ENCODE peak calls at places on chromosome 15, in eight cellular contexts. One of them, this sample, is unnamed.

GRCh38 chr15:68484696-68485400 is 52.9 kb upstream of the ITGA11 start:
- DNase-seq in endodermal cell: peak; percentile 39
- DNase-seq in endothelial cell of umbilical vein: no peak
- DNase-seq in mesendoderm: no peak
- DNase-seq in tibial nerve: no peak
- DNase-seq in adrenal gland: no peak
- DNase-seq in effector memory CD4-positive, alpha-beta T cell: no peak
- DNase-seq in SK-N-SH: no peak
- DNase-seq in this sample: no peak

GRCh38 chr15:69607101-69607500 is 154.5 kb downstream of the RPLP1 start:
- DNase-seq in endodermal cell: peak; percentile 65
- DNase-seq in endothelial cell of umbilical vein: no peak
- DNase-seq in mesendoderm: peak; percentile 80
- DNase-seq in tibial nerve: no peak
- DNase-seq in adrenal gland: no peak
- DNase-seq in effector memory CD4-positive, alpha-beta T cell: no peak
- DNase-seq in SK-N-SH: no peak
- DNase-seq in this sample: no peak

GRCh38 chr15:77580991-77581682 is 51.6 kb downstream of the LINGO1 start:
- DNase-seq in endodermal cell: no peak
- DNase-seq in endothelial cell of umbilical vein: no peak
- DNase-seq in mesendoderm: no peak
- DNase-seq in tibial nerve: no peak
- DNase-seq in adrenal gland: no peak
- DNase-seq in effector memory CD4-positive, alpha-beta T cell: no peak
- DNase-seq in SK-N-SH: no peak
- DNase-seq in this sample: no peak

GRCh38 chr15:73936181-73936580 is 9.9 kb downstream of the LOXL1 start:
- DNase-seq in endodermal cell: no peak
- DNase-seq in endothelial cell of umbilical vein: no peak
- DNase-seq in mesendoderm: no peak
- DNase-seq in tibial nerve: no peak
- DNase-seq in adrenal gland: no peak
- DNase-seq in effector memory CD4-positive, alpha-beta T cell: no peak
- DNase-seq in SK-N-SH: peak; percentile 70
- DNase-seq in this sample: no peak

GRCh38 chr15:50767332-50767861 is 1.9 kb upstream of the SPPL2A start:
- DNase-seq in endodermal cell: no peak
- DNase-seq in endothelial cell of umbilical vein: no peak
- DNase-seq in mesendoderm: no peak
- DNase-seq in tibial nerve: no peak
- DNase-seq in adrenal gland: peak; percentile 57
- DNase-seq in effector memory CD4-positive, alpha-beta T cell: no peak
- DNase-seq in SK-N-SH: no peak
- DNase-seq in this sample: no peak

GRCh38 chr15:63288778-63289378 is 11.5 kb downstream of the APH1B start:
- DNase-seq in endodermal cell: no peak
- DNase-seq in endothelial cell of umbilical vein: peak; percentile 80
- DNase-seq in mesendoderm: peak; percentile 53
- DNase-seq in tibial nerve: peak; percentile 24
- DNase-seq in adrenal gland: no peak
- DNase-seq in effector memory CD4-positive, alpha-beta T cell: no peak
- DNase-seq in SK-N-SH: peak; percentile 66
- DNase-seq in this sample: no peak

GRCh38 chr15:75985966-75986365 is 26.3 kb downstream of the NRG4 start:
- DNase-seq in endodermal cell: no peak
- DNase-seq in endothelial cell of umbilical vein: no peak
- DNase-seq in mesendoderm: no peak
- DNase-seq in tibial nerve: no peak
- DNase-seq in adrenal gland: no peak
- DNase-seq in effector memory CD4-positive, alpha-beta T cell: no peak
- DNase-seq in SK-N-SH: no peak
- DNase-seq in this sample: no peak

GRCh38 chr15:58434334-58434888 is 2.6 kb downstream of the LIPC start:
- DNase-seq in endodermal cell: no peak
- DNase-seq in endothelial cell of umbilical vein: no peak
- DNase-seq in mesendoderm: no peak
- DNase-seq in tibial nerve: no peak
- DNase-seq in adrenal gland: no peak
- DNase-seq in effector memory CD4-positive, alpha-beta T cell: no peak
- DNase-seq in SK-N-SH: no peak
- DNase-seq in this sample: no peak

GRCh38 chr15:68699881-68700394 is 120.8 kb downstream of the ANP32A start:
- DNase-seq in endodermal cell: no peak
- DNase-seq in endothelial cell of umbilical vein: no peak
- DNase-seq in mesendoderm: no peak
- DNase-seq in tibial nerve: no peak
- DNase-seq in adrenal gland: no peak
- DNase-seq in effector memory CD4-positive, alpha-beta T cell: no peak
- DNase-seq in SK-N-SH: no peak
- DNase-seq in this sample: no peak

GRCh38 chr15:52124270-52124878 is 11.8 kb upstream of the BCL2L10 start:
- DNase-seq in endodermal cell: no peak
- DNase-seq in endothelial cell of umbilical vein: peak; percentile 92
- DNase-seq in mesendoderm: peak; percentile 66
- DNase-seq in tibial nerve: no peak
- DNase-seq in adrenal gland: no peak
- DNase-seq in effector memory CD4-positive, alpha-beta T cell: no peak
- DNase-seq in SK-N-SH: no peak
- DNase-seq in this sample: no peak

GRCh38 chr15:52765779-52766178 is 24.4 kb downstream of the ONECUT1 start:
- DNase-seq in endodermal cell: peak; percentile 61
- DNase-seq in endothelial cell of umbilical vein: peak; percentile 6
- DNase-seq in mesendoderm: peak; percentile 25
- DNase-seq in tibial nerve: no peak
- DNase-seq in adrenal gland: no peak
- DNase-seq in effector memory CD4-positive, alpha-beta T cell: no peak
- DNase-seq in SK-N-SH: no peak
- DNase-seq in this sample: no peak

GRCh38 chr15:49831206-49831965 is 210.5 kb downstream of the DTWD1 start:
- DNase-seq in endodermal cell: no peak
- DNase-seq in endothelial cell of umbilical vein: peak; percentile 26
- DNase-seq in mesendoderm: peak; percentile 55
- DNase-seq in tibial nerve: peak; percentile 36
- DNase-seq in adrenal gland: peak; percentile 19
- DNase-seq in effector memory CD4-positive, alpha-beta T cell: no peak
- DNase-seq in SK-N-SH: no peak
- DNase-seq in this sample: no peak

GRCh38 chr15:68749365-68750141 is 71.1 kb downstream of the ANP32A start:
- DNase-seq in endodermal cell: no peak
- DNase-seq in endothelial cell of umbilical vein: no peak
- DNase-seq in mesendoderm: no peak
- DNase-seq in tibial nerve: no peak
- DNase-seq in adrenal gland: no peak
- DNase-seq in effector memory CD4-positive, alpha-beta T cell: no peak
- DNase-seq in SK-N-SH: peak; percentile 62
- DNase-seq in this sample: no peak

GRCh38 chr15:57506422-57506821 is 85.3 kb upstream of the MYZAP start:
- DNase-seq in endodermal cell: peak; percentile 77
- DNase-seq in endothelial cell of umbilical vein: no peak
- DNase-seq in mesendoderm: peak; percentile 75
- DNase-seq in tibial nerve: no peak
- DNase-seq in adrenal gland: no peak
- DNase-seq in effector memory CD4-positive, alpha-beta T cell: no peak
- DNase-seq in SK-N-SH: no peak
- DNase-seq in this sample: no peak

GRCh38 chr15:36737430-36737891 is 158.0 kb downstream of the CDIN1 start:
- DNase-seq in endodermal cell: no peak
- DNase-seq in endothelial cell of umbilical vein: peak; percentile 29
- DNase-seq in mesendoderm: no peak
- DNase-seq in tibial nerve: no peak
- DNase-seq in adrenal gland: no peak
- DNase-seq in effector memory CD4-positive, alpha-beta T cell: no peak
- DNase-seq in SK-N-SH: no peak
- DNase-seq in this sample: no peak

GRCh38 chr15:76181705-76182107 is 121.9 kb downstream of the TMEM266 start:
- DNase-seq in endodermal cell: no peak
- DNase-seq in endothelial cell of umbilical vein: no peak
- DNase-seq in mesendoderm: no peak
- DNase-seq in tibial nerve: no peak
- DNase-seq in adrenal gland: no peak
- DNase-seq in effector memory CD4-positive, alpha-beta T cell: no peak
- DNase-seq in SK-N-SH: no peak
- DNase-seq in this sample: no peak

GRCh38 chr15:91023720-91024119 is 1.3 kb upstream of the VPS33B start:
- DNase-seq in endodermal cell: no peak
- DNase-seq in endothelial cell of umbilical vein: no peak
- DNase-seq in mesendoderm: no peak
- DNase-seq in tibial nerve: no peak
- DNase-seq in adrenal gland: no peak
- DNase-seq in effector memory CD4-positive, alpha-beta T cell: no peak
- DNase-seq in SK-N-SH: no peak
- DNase-seq in this sample: no peak

GRCh38 chr15:74433592-74434259 is at the start of gene SEMA7A:
- DNase-seq in endodermal cell: peak; percentile 98
- DNase-seq in endothelial cell of umbilical vein: peak; percentile 70
- DNase-seq in mesendoderm: peak; percentile 88
- DNase-seq in tibial nerve: peak; percentile 53
- DNase-seq in adrenal gland: peak; percentile 80
- DNase-seq in effector memory CD4-positive, alpha-beta T cell: peak; percentile 56
- DNase-seq in SK-N-SH: peak; percentile 96
- DNase-seq in this sample: peak; percentile 85

GRCh38 chr15:85764649-85765277 is 30.0 kb downstream of the KLHL25 start:
- DNase-seq in endodermal cell: no peak
- DNase-seq in endothelial cell of umbilical vein: no peak
- DNase-seq in mesendoderm: no peak
- DNase-seq in tibial nerve: peak; percentile 39
- DNase-seq in adrenal gland: no peak
- DNase-seq in effector memory CD4-positive, alpha-beta T cell: no peak
- DNase-seq in SK-N-SH: peak; percentile 73
- DNase-seq in this sample: no peak
- H3K27ac ChIP-seq in endodermal cell: peak overlapping the region; percentile 58
- H3K27ac ChIP-seq in endothelial cell of umbilical vein: no peak overlapping the region
- H3K27ac ChIP-seq in mesendoderm: no peak overlapping the region
- H3K27ac ChIP-seq in tibial nerve: peak overlapping the region; percentile 54
- H3K27ac ChIP-seq in adrenal gland: peak overlapping the region; percentile 63
- H3K27ac ChIP-seq in effector memory CD4-positive, alpha-beta T cell: no peak overlapping the region
- H3K27ac ChIP-seq in SK-N-SH: no peak overlapping the region
- H3K27ac ChIP-seq in this sample: no peak overlapping the region

GRCh38 chr15:71603379-71603778 is 207.0 kb upstream of the NR2E3 start:
- DNase-seq in endodermal cell: no peak
- DNase-seq in endothelial cell of umbilical vein: no peak
- DNase-seq in mesendoderm: no peak
- DNase-seq in tibial nerve: no peak
- DNase-seq in adrenal gland: no peak
- DNase-seq in effector memory CD4-positive, alpha-beta T cell: no peak
- DNase-seq in SK-N-SH: no peak
- DNase-seq in this sample: no peak
- H3K4me1 ChIP-seq in endodermal cell: no peaks in the 10 kb centered on the region
- H3K4me1 ChIP-seq in endothelial cell of umbilical vein: no peaks in the 10 kb centered on the region
- H3K4me1 ChIP-seq in mesendoderm: no peaks in the 10 kb centered on the region
- H3K4me1 ChIP-seq in tibial nerve: no peaks in the 10 kb centered on the region
- H3K4me1 ChIP-seq in adrenal gland: no peaks in the 10 kb centered on the region
- H3K4me1 ChIP-seq in effector memory CD4-positive, alpha-beta T cell: no peaks in the 10 kb centered on the region
- H3K4me1 ChIP-seq in SK-N-SH: no peaks in the 10 kb centered on the region
- H3K4me1 ChIP-seq in this sample: no peaks in the 10 kb centered on the region

DNA sequence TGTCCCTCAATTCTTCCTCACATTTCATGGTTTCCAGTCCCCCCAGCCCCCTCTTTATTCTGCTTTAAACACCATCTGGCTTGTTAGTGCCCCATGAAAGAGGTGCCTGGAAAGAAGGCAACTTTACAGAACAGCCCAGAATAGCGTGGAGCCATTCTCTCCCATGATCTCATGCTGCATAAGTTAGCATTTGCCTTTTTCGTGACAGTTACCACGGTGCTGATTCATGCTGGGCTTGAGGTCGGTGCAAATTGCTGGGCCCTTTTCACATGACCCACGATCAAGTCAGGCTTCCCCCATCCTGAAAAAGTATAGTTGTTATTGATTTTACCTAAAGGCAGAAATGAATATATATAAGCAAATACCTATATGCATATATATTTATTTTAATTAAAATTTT is 29.6 kb downstream of the SQOR start:
- DNase-seq in endodermal cell: peak; percentile 53
- DNase-seq in endothelial cell of umbilical vein: no peak
- DNase-seq in mesendoderm: peak; percentile 10
- DNase-seq in tibial nerve: no peak
- DNase-seq in adrenal gland: no peak
- DNase-seq in effector memory CD4-positive, alpha-beta T cell: no peak
- DNase-seq in SK-N-SH: no peak
- DNase-seq in this sample: no peak
- H3K27ac ChIP-seq in endodermal cell: no peak overlapping the region
- H3K27ac ChIP-seq in endothelial cell of umbilical vein: no peak overlapping the region
- H3K27ac ChIP-seq in mesendoderm: no peak overlapping the region
- H3K27ac ChIP-seq in tibial nerve: no peak overlapping the region
- H3K27ac ChIP-seq in adrenal gland: no peak overlapping the region
- H3K27ac ChIP-seq in effector memory CD4-positive, alpha-beta T cell: no peak overlapping the region
- H3K27ac ChIP-seq in SK-N-SH: no peak overlapping the region
- H3K27ac ChIP-seq in this sample: no peak overlapping the region

GRCh38 chr15:29120593-29121368 is 148.8 kb downstream of the NSMCE3 start:
- DNase-seq in endodermal cell: no peak
- DNase-seq in endothelial cell of umbilical vein: no peak
- DNase-seq in mesendoderm: no peak
- DNase-seq in tibial nerve: no peak
- DNase-seq in adrenal gland: no peak
- DNase-seq in effector memory CD4-positive, alpha-beta T cell: no peak
- DNase-seq in SK-N-SH: no peak
- DNase-seq in this sample: no peak
- H3K4me1 ChIP-seq in endodermal cell: no peaks in the 10 kb centered on the region
- H3K4me1 ChIP-seq in endothelial cell of umbilical vein: no peaks in the 10 kb centered on the region
- H3K4me1 ChIP-seq in mesendoderm: no peaks in the 10 kb centered on the region
- H3K4me1 ChIP-seq in tibial nerve: no peaks in the 10 kb centered on the region
- H3K4me1 ChIP-seq in adrenal gland: no peaks in the 10 kb centered on the region
- H3K4me1 ChIP-seq in effector memory CD4-positive, alpha-beta T cell: no peaks in the 10 kb centered on the region
- H3K4me1 ChIP-seq in SK-N-SH: no peaks in the 10 kb centered on the region
- H3K4me1 ChIP-seq in this sample: no peaks in the 10 kb centered on the region

GRCh38 chr15:85541744-85542143 is 161.3 kb downstream of the AKAP13 start:
- DNase-seq in endodermal cell: no peak
- DNase-seq in endothelial cell of umbilical vein: no peak
- DNase-seq in mesendoderm: peak; percentile 37
- DNase-seq in tibial nerve: no peak
- DNase-seq in adrenal gland: no peak
- DNase-seq in effector memory CD4-positive, alpha-beta T cell: no peak
- DNase-seq in SK-N-SH: no peak
- DNase-seq in this sample: no peak

GRCh38 chr15:85542895-85543331 is 162.5 kb downstream of the AKAP13 start:
- DNase-seq in endodermal cell: no peak
- DNase-seq in endothelial cell of umbilical vein: peak; percentile 49
- DNase-seq in mesendoderm: no peak
- DNase-seq in tibial nerve: no peak
- DNase-seq in adrenal gland: no peak
- DNase-seq in effector memory CD4-positive, alpha-beta T cell: no peak
- DNase-seq in SK-N-SH: no peak
- DNase-seq in this sample: no peak

GRCh38 chr15:85543741-85544155 is 163.3 kb downstream of the AKAP13 start:
- DNase-seq in endodermal cell: peak; percentile 60
- DNase-seq in endothelial cell of umbilical vein: peak; percentile 43
- DNase-seq in mesendoderm: peak; percentile 39
- DNase-seq in tibial nerve: peak; percentile 70
- DNase-seq in adrenal gland: peak; percentile 55
- DNase-seq in effector memory CD4-positive, alpha-beta T cell: no peak
- DNase-seq in SK-N-SH: no peak
- DNase-seq in this sample: peak; percentile 70

GRCh38 chr15:85540085-85540797 is 159.8 kb downstream of the AKAP13 start:
- DNase-seq in endodermal cell: no peak
- DNase-seq in endothelial cell of umbilical vein: no peak
- DNase-seq in mesendoderm: no peak
- DNase-seq in tibial nerve: no peak
- DNase-seq in adrenal gland: no peak
- DNase-seq in effector memory CD4-positive, alpha-beta T cell: no peak
- DNase-seq in SK-N-SH: no peak
- DNase-seq in this sample: no peak

GRCh38 chr15:85542488-85542887 is 162.1 kb downstream of the AKAP13 start:
- DNase-seq in endodermal cell: no peak
- DNase-seq in endothelial cell of umbilical vein: no peak
- DNase-seq in mesendoderm: no peak
- DNase-seq in tibial nerve: no peak
- DNase-seq in adrenal gland: no peak
- DNase-seq in effector memory CD4-positive, alpha-beta T cell: no peak
- DNase-seq in SK-N-SH: no peak
- DNase-seq in this sample: no peak
- H3K27ac ChIP-seq in endodermal cell: no peak overlapping the region
- H3K27ac ChIP-seq in endothelial cell of umbilical vein: no peak overlapping the region
- H3K27ac ChIP-seq in mesendoderm: no peak overlapping the region
- H3K27ac ChIP-seq in tibial nerve: peak overlapping the region; percentile 7
- H3K27ac ChIP-seq in adrenal gland: no peak overlapping the region
- H3K27ac ChIP-seq in effector memory CD4-positive, alpha-beta T cell: no peak overlapping the region
- H3K27ac ChIP-seq in SK-N-SH: no peak overlapping the region
- H3K27ac ChIP-seq in this sample: peak overlapping the region; percentile 62